ENCODE peak calls at places on chromosomes 7 and 10, in four cellular contexts. One of them, this sample, is unnamed.

GRCh38 chr10:121974019-121974534 is 940 bp downstream of the NSMCE4A start:
- DNase-seq in HEK293T: no peak
- DNase-seq in WTC11: no peak
- DNase-seq in K562: peak
- DNase-seq in this sample: no peak

GRCh38 chr10:36026081-36026480 is 384.0 kb upstream of the FZD8 start:
- DNase-seq in WTC11: no peak
- DNase-seq in HEK293T: no peak
- DNase-seq in K562: no peak
- DNase-seq in this sample: no peak

GRCh38 chr10:69899727-69900595 is 98.3 kb downstream of the COL13A1 start:
- DNase-seq in K562: no peak
- DNase-seq in HEK293T: no peak
- DNase-seq in WTC11: no peak
- DNase-seq in this sample: no peak

GRCh38 chr7:109950256-109950655 is 1140.7 kb upstream of the LRRN3 start:
- DNase-seq in WTC11: no peak
- DNase-seq in K562: no peak
- DNase-seq in HEK293T: no peak
- DNase-seq in this sample: no peak

GRCh38 chr7:132207211-132207610 is 369.1 kb downstream of the PLXNA4 start:
- DNase-seq in WTC11: no peak
- DNase-seq in K562: no peak
- DNase-seq in HEK293T: no peak
- DNase-seq in this sample: no peak

GRCh38 chr7:26127411-26127810 is 24.6 kb upstream of the NFE2L3 start:
- DNase-seq in K562: no peak
- DNase-seq in WTC11: no peak
- DNase-seq in HEK293T: no peak
- DNase-seq in this sample: no peak

GRCh38 chr7:100367676-100368613 is 5.3 kb upstream of the PILRA start:
- DNase-seq in WTC11: no peak
- DNase-seq in K562: no peak
- DNase-seq in HEK293T: no peak
- DNase-seq in this sample: no peak

GRCh38 chr7:116955801-116956514 is 2.7 kb downstream of the ST7 start:
- DNase-seq in WTC11: no peak
- DNase-seq in K562: peak
- DNase-seq in HEK293T: no peak
- DNase-seq in this sample: no peak

GRCh38 chr7:50315193-50315592 is 10.7 kb downstream of the IKZF1 start:
- DNase-seq in WTC11: no peak
- DNase-seq in K562: no peak
- DNase-seq in HEK293T: no peak
- DNase-seq in this sample: no peak

GRCh38 chr7:155947051-155947450 is 134.8 kb upstream of the SHH start:
- DNase-seq in K562: no peak
- DNase-seq in WTC11: no peak
- DNase-seq in HEK293T: no peak
- DNase-seq in this sample: no peak

GRCh38 chr10:24215193-24215592 is 6.3 kb downstream of the KIAA1217 start:
- DNase-seq in K562: no peak
- DNase-seq in HEK293T: no peak
- DNase-seq in WTC11: no peak
- DNase-seq in this sample: no peak

GRCh38 chr7:50584793-50585399 is 19.7 kb upstream of the DDC start:
- DNase-seq in K562: no peak
- DNase-seq in WTC11: no peak
- DNase-seq in HEK293T: no peak
- DNase-seq in this sample: no peak

GRCh38 chr10:6537704-6538103 is 42.4 kb downstream of the PRKCQ start:
- DNase-seq in HEK293T: no peak
- DNase-seq in WTC11: no peak
- DNase-seq in K562: no peak
- DNase-seq in this sample: no peak

GRCh38 chr7:55573526-55573925 is 1.2 kb upstream of the VOPP1 start:
- DNase-seq in WTC11: no peak
- DNase-seq in HEK293T: no peak
- DNase-seq in K562: no peak
- DNase-seq in this sample: no peak

GRCh38 chr7:55163733-55164132 is 144.9 kb downstream of the EGFR start:
- DNase-seq in WTC11: no peak
- DNase-seq in HEK293T: no peak
- DNase-seq in K562: no peak
- DNase-seq in this sample: no peak

GRCh38 chr7:81339946-81340345 is 421.1 kb upstream of the SEMA3C start:
- DNase-seq in HEK293T: no peak
- DNase-seq in WTC11: no peak
- DNase-seq in K562: no peak
- DNase-seq in this sample: no peak

GRCh38 chr10:114404171-114405010 is at the start of gene AFAP1L2:
- DNase-seq in K562: no peak
- DNase-seq in WTC11: peak
- DNase-seq in HEK293T: peak
- DNase-seq in this sample: no peak

GRCh38 chr7:141956084-141956483 is 9.3 kb upstream of the CLEC5A start:
- DNase-seq in K562: no peak
- DNase-seq in WTC11: no peak
- DNase-seq in HEK293T: no peak
- DNase-seq in this sample: no peak

DNA sequence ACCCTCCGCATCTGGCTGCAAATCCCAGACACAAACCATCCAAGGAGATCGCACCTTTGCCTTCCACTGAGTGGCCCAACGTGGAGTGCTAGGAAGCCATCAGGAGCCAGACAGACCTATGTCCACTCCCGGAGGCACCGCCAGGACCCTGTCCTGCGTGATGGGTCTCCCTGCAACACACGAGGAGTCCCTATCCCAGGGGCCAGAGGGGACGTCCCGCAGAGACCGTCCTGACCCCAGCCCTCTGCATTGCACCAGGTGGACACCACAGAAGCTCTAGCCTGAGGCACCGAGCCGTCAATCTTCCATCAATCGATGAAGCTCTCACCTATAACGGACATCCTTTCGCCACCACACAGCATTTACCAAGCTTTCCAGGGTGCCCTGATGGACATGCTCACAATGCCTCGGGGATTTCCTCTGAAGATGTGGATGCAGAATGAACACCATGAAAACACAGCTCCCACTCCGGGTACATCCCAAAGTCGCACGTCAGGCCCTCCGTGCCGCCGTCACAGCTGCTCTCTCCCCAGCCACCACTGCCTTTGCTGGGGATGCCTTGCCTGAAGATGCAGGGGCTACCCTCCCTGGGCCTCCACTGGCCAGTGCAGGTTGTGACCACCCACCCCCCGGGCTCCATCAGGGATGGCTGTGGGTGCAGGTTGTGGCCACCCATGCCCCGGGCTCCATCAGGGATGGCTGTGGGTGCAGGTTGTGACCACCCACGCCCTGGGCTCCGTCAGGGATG is 54.1 kb downstream of the PTPRN2 start:
- DNase-seq in K562: no peak
- DNase-seq in HEK293T: no peak
- DNase-seq in WTC11: no peak
- DNase-seq in this sample: no peak
- TF ChIP-seq ELF4 in K562: no peak
- TF ChIP-seq ELF4 in HEK293T: no peak
- TF ChIP-seq ELF4 in WTC11: no peak
- TF ChIP-seq ELF4 in this sample: no peak

DNA sequence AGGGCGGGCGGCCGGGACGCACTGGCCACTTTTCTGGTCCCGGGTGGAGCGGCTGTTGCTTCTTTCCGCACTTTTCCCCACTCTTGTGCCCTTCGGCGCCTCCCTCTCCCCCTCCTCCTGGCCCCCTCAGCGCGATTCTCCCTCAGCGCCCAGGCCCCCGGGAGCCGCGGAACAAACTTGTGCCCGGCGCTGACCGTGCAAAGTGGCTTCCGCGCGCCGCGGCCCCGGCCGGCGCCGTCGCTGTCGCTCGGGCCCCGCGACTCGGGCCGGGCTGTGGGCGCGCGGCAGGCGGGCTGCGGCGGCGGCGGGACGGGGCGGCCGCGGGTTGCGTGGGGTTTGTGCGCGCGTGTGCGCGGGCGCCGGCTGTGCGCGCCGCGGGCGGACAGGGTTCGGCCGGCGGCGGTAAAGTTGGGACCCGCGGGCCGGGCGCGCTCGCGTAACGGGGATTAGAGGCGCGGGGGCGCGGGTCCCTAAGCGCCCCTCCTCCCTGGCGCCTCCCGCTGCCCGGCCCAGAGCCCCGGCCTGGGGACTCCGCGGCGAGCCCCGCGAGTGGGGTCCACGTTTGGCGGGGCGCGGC is 674 bp downstream of the ZEB1 start:
- DNase-seq in K562: no peak
- DNase-seq in HEK293T: no peak
- DNase-seq in WTC11: no peak
- DNase-seq in this sample: no peak
- TF ChIP-seq ELF4 in K562: no peak
- TF ChIP-seq ELF4 in HEK293T: no peak
- TF ChIP-seq ELF4 in WTC11: no peak
- TF ChIP-seq ELF4 in this sample: no peak

GRCh38 chr10:124224331-124225028 is 131.1 kb upstream of the CHST15 start:
- DNase-seq in K562: no peak
- DNase-seq in HEK293T: no peak
- DNase-seq in WTC11: no peak
- DNase-seq in this sample: no peak
- TF ChIP-seq ELF4 in K562: no peak
- TF ChIP-seq ELF4 in HEK293T: no peak
- TF ChIP-seq ELF4 in WTC11: no peak
- TF ChIP-seq ELF4 in this sample: no peak

DNA sequence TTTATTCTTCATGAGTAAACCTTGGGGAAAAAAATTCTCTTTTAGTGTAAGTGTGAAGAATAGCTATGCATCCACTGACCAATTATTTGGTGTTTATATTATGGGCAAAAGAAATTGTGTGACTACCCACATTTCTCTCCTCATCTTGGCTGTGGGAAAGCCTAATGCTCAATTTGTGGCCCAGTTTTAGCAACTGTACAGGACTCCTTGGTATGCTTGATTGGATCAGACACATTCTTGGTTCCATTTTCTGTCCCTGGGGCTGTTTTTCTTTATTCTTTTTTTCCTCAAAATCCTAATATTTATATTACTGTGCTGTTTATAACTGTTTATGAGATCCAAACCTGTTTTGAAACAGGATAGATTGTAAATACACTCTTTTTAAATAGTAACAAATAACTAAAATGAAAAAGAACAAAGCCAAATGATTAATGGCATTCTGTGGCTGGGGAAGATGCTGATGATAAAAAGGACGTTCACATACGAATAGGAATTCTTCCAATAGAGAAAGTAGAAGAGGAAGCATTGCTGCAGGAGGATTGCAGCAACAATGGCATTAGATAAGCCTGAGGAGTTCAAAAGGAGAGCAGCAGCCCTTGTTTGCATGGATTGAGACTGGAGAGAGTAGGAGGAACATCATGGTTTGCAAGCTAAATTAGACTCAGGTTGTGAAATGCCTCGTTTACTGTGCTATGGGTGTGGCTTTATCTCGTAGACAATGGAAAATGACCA is 580.5 kb downstream of the INHBA start:
- DNase-seq in WTC11: no peak
- DNase-seq in K562: no peak
- DNase-seq in HEK293T: no peak
- DNase-seq in this sample: no peak
- TF ChIP-seq ELF4 in WTC11: no peak
- TF ChIP-seq ELF4 in K562: no peak
- TF ChIP-seq ELF4 in HEK293T: no peak
- TF ChIP-seq ELF4 in this sample: no peak

GRCh38 chr7:120856621-120857352 is 1.2 kb downstream of the TSPAN12 start:
- DNase-seq in WTC11: peak
- DNase-seq in K562: peak
- DNase-seq in HEK293T: peak
- DNase-seq in this sample: peak
- TF ChIP-seq ELF4 in WTC11: no peak
- TF ChIP-seq ELF4 in K562: no peak
- TF ChIP-seq ELF4 in HEK293T: no peak
- TF ChIP-seq ELF4 in this sample: no peak

GRCh38 chr7:1141651-1142050 is 18.3 kb downstream of the ZFAND2A start:
- DNase-seq in HEK293T: no peak
- DNase-seq in WTC11: no peak
- DNase-seq in K562: no peak
- DNase-seq in this sample: no peak

GRCh38 chr7:1142051-1142635 is 17.9 kb downstream of the ZFAND2A start:
- DNase-seq in WTC11: no peak
- DNase-seq in HEK293T: no peak
- DNase-seq in K562: no peak
- DNase-seq in this sample: no peak

GRCh38 chr7:1149351-1149794 is 10.6 kb downstream of the ZFAND2A start:
- DNase-seq in HEK293T: no peak
- DNase-seq in WTC11: no peak
- DNase-seq in K562: no peak
- DNase-seq in this sample: no peak

GRCh38 chr7:1140481-1141104 is 19.4 kb downstream of the ZFAND2A start:
- DNase-seq in WTC11: no peak
- DNase-seq in K562: no peak
- DNase-seq in HEK293T: no peak
- DNase-seq in this sample: no peak

GRCh38 chr7:1144269-1144771 is 15.7 kb downstream of the ZFAND2A start:
- DNase-seq in HEK293T: no peak
- DNase-seq in WTC11: no peak
- DNase-seq in K562: no peak
- DNase-seq in this sample: peak
- TF ChIP-seq ELF4 in HEK293T: no peak
- TF ChIP-seq ELF4 in WTC11: no peak
- TF ChIP-seq ELF4 in K562: no peak
- TF ChIP-seq ELF4 in this sample: no peak

GRCh38 chr10:132004052-132004451 is 22.3 kb upstream of the BNIP3 start:
- DNase-seq in WTC11: no peak
- DNase-seq in K562: no peak
- DNase-seq in HEK293T: no peak
- DNase-seq in this sample: peak

GRCh38 chr10:132003286-132003924 is 21.7 kb upstream of the BNIP3 start:
- DNase-seq in K562: no peak
- DNase-seq in WTC11: no peak
- DNase-seq in HEK293T: no peak
- DNase-seq in this sample: no peak

GRCh38 chr10:131998845-131999681 is 17.3 kb upstream of the BNIP3 start:
- DNase-seq in K562: peak
- DNase-seq in WTC11: no peak
- DNase-seq in HEK293T: no peak
- DNase-seq in this sample: peak

GRCh38 chr10:132002004-132002403 is 20.3 kb upstream of the BNIP3 start:
- DNase-seq in HEK293T: no peak
- DNase-seq in WTC11: no peak
- DNase-seq in K562: no peak
- DNase-seq in this sample: no peak

GRCh38 chr10:132001238-132001977 is 19.7 kb upstream of the BNIP3 start:
- DNase-seq in HEK293T: no peak
- DNase-seq in WTC11: peak
- DNase-seq in K562: peak
- DNase-seq in this sample: peak
- TF ChIP-seq ELF4 in HEK293T: no peak
- TF ChIP-seq ELF4 in WTC11: no peak
- TF ChIP-seq ELF4 in K562: no peak
- TF ChIP-seq ELF4 in this sample: no peak